ENCODE peak calls at places on chromosomes 2 and 18, in seven cellular contexts. L is CD4-positive, alpha-beta T cell; D is GM20000; C is adrenal gland; A is neural crest cell; Z is HFF-Myc; U is body of pancreas. V is an unnamed sample.

GRCh38 chr18:10119528-10119927 is 205.7 kb downstream of the VAPA start:
- DNase-seq in L (no peak), D (no peak), C (no peak), A (no peak), Z (no peak), U (no peak), V (no peak)

GRCh38 chr2:236862961-236863728 is 222.5 kb upstream of the COPS8 start:
- DNase-seq in L (no peak), D (peak), C (peak), A (no peak), Z (peak), U (no peak), V (no peak)

GRCh38 chr2:16832910-16833309 is 167.3 kb upstream of the CYRIA start:
- DNase-seq in L (no peak), D (no peak), C (no peak), A (no peak), Z (no peak), U (no peak), V (no peak)

GRCh38 chr2:53768233-53768542 is 584 bp downstream of the CHAC2 start:
- DNase-seq in L (no peak), D (no peak), C (no peak), A (no peak), Z (no peak), U (no peak), V (no peak)

GRCh38 chr2:40348038-40348437 is 103.9 kb downstream of the SLC8A1 start:
- DNase-seq in L (no peak), D (no peak), C (no peak), A (no peak), Z (no peak), U (no peak), V (no peak)

GRCh38 chr18:304887-305529 is 37.2 kb upstream of the THOC1 start:
- DNase-seq in L (no peak), D (no peak), C (no peak), A (no peak), Z (no peak), U (no peak), V (no peak)

GRCh38 chr2:158189526-158189925 is 87.8 kb downstream of the UPP2 start:
- DNase-seq in L (no peak), D (no peak), C (no peak), A (no peak), Z (no peak), U (no peak), V (no peak)

GRCh38 chr2:197599285-197599965 is 76.0 kb downstream of the RFTN2 start:
- DNase-seq in L (peak), D (peak), C (peak), A (no peak), Z (peak), U (no peak), V (no peak)

GRCh38 chr2:74567862-74568261 is 13.3 kb downstream of the DOK1 start:
- DNase-seq in L (no peak), D (no peak), C (no peak), A (no peak), Z (no peak), U (no peak), V (no peak)

GRCh38 chr2:76599732-76600368 is 889.1 kb upstream of the GCFC2 start:
- DNase-seq in L (no peak), D (peak), C (peak), A (peak), Z (peak), U (peak), V (peak)

GRCh38 chr18:76977108-76977621 is 154.8 kb downstream of the ZNF236 start:
- DNase-seq in L (no peak), D (no peak), C (no peak), A (no peak), Z (no peak), U (peak), V (no peak)

GRCh38 chr2:227862227-227862740 is 9.1 kb upstream of the DAW1 start:
- DNase-seq in L (no peak), D (peak), C (no peak), A (peak), Z (peak), U (no peak), V (peak)

GRCh38 chr2:238489896-238490295 is 63.2 kb downstream of the ASB1 start:
- DNase-seq in L (no peak), D (no peak), C (peak), A (no peak), Z (no peak), U (no peak), V (no peak)

GRCh38 chr2:234258562-234259141 is 208.2 kb downstream of the SPP2 start:
- DNase-seq in L (no peak), D (no peak), C (no peak), A (no peak), Z (no peak), U (no peak), V (no peak)

DNA sequence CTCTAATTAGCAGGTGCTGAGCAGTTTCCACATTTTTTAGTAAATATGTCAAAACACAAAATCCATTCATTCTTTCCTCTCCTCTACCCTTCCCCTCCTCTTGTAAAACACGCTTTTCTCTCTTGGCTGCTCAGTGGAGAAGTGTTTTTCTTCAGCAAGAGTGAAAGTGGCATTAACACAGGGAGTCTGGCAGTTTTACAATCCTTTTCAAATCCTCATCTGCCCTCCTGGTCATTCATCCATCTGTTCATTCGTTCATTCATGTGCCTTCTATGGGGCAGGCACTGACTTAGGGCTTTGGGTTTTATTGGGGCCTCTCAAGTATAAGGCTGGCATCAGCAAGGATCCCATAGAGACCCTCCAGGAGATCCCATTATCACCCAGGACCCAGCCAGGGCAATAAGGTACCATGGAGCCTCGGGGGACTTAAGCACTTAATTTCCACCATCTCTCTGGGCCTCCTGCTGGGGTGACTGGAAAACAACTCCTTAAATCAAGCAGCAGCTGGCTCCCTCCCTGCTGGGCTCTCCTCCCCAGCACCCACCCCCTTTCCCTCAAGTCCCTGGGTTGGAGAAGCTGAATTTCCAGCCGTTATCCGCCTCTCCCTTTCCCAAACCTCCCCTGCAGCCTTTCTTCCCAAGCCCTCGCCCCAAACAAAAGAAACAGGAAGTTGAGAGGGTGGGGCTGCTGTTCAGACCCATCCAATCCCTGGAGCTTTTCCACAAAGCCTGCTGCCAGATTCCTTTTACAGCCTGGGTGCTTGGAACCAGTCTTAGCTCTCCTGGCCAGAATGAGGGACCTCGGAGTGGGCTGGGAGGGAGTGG is 32.6 kb downstream of the MARCHF4 start:
- DNase-seq in L (no peak), D (no peak), C (no peak), A (peak), Z (peak), U (no peak), V (no peak)
- TF ChIP-seq CTCF in L (no peak), D (no peak), C (no peak), A (no peak), Z (no peak), U (no peak), V (peak)

GRCh38 chr18:67710639-67711038 is 194.1 kb upstream of the DSEL start:
- DNase-seq in L (no peak), D (no peak), C (no peak), A (no peak), Z (no peak), U (no peak), V (no peak)

GRCh38 chr18:67705748-67706147 is 189.2 kb upstream of the DSEL start:
- DNase-seq in L (no peak), D (no peak), C (no peak), A (no peak), Z (no peak), U (no peak), V (no peak)
- TF ChIP-seq CTCF in L (no peak), D (no peak), C (no peak), A (peak), Z (no peak), U (no peak), V (no peak)

DNA sequence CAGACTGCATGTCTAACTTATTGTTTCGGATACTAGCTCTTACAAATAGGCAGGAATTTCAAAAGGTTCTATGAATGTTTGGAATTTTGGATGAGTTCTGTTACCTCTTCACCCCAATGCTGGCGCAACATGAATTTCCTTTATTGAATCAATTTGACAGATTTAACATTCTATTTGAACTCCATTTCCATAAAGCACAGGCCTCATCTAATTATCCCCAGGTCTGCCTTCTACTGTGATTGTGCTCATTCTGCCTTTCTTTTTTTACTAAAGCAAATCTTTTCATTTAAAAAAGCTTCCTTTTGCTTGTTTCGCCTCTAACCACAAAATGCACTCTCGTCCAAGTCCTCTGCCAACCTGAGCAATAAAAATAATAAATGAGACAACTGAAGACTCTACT is 922.9 kb upstream of the FSHR start:
- DNase-seq in L (no peak), D (no peak), C (no peak), A (no peak), Z (no peak), U (no peak), V (no peak)
- TF ChIP-seq CTCF in L (no peak), D (no peak), C (no peak), A (no peak), Z (no peak), U (no peak), V (no peak)

DNA sequence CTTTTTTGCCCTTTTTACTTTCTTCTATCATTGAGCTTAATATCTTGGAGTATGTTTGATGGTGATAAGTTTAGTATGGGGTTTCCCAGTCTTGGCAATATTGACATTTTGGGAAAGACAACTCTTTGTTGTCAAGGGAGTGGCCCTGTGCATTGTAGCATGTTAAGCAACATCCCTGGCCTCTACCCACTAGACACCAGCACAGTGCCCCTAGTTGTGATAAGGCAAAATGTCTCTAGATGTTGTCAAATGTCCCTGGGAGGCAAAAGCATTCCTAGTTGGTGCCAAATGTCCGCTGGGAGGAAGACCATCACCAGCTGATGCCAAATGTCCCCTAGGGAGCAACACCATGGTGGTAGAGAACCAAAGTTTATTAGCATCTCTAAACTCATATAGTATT is 28.2 kb downstream of the GULP1 start:
- DNase-seq in L (no peak), D (no peak), C (no peak), A (no peak), Z (no peak), U (no peak), V (no peak)
- TF ChIP-seq CTCF in L (no peak), D (no peak), C (no peak), A (peak), Z (peak), U (no peak), V (no peak)

GRCh38 chr2:22904126-22904684 is 480.8 kb upstream of the KLHL29 start:
- DNase-seq in L (no peak), D (peak), C (no peak), A (peak), Z (no peak), U (peak), V (no peak)
- TF ChIP-seq CTCF in L (no peak), D (peak), C (no peak), A (peak), Z (peak), U (peak), V (peak)

GRCh38 chr2:241139531-241140444 is 9.5 kb downstream of the PASK start:
- DNase-seq in L (no peak), D (no peak), C (no peak), A (no peak), Z (no peak), U (no peak), V (no peak)
- TF ChIP-seq CTCF in L (no peak), D (no peak), C (no peak), A (no peak), Z (no peak), U (no peak), V (no peak)

GRCh38 chr2:36335597-36335996 is 20.0 kb upstream of the CRIM1 start:
- DNase-seq in L (no peak), D (no peak), C (no peak), A (no peak), Z (no peak), U (no peak), V (no peak)

GRCh38 chr2:36330456-36331395 is 24.9 kb upstream of the CRIM1 start:
- DNase-seq in L (no peak), D (no peak), C (no peak), A (no peak), Z (no peak), U (no peak), V (no peak)

GRCh38 chr2:36336321-36336720 is 19.3 kb upstream of the CRIM1 start:
- DNase-seq in L (no peak), D (no peak), C (no peak), A (no peak), Z (no peak), U (no peak), V (no peak)

GRCh38 chr2:36329746-36330145 is 25.8 kb upstream of the CRIM1 start:
- DNase-seq in L (no peak), D (no peak), C (no peak), A (no peak), Z (no peak), U (no peak), V (peak)

GRCh38 chr2:36333350-36334012 is 22.1 kb upstream of the CRIM1 start:
- DNase-seq in L (no peak), D (no peak), C (no peak), A (no peak), Z (no peak), U (no peak), V (no peak)
- TF ChIP-seq CTCF in L (peak), D (no peak), C (no peak), A (no peak), Z (no peak), U (no peak), V (no peak)

GRCh38 chr2:70646429-70646828 is 92.8 kb upstream of the TGFA start:
- DNase-seq in L (no peak), D (no peak), C (no peak), A (no peak), Z (no peak), U (no peak), V (no peak)

GRCh38 chr2:70651727-70652126 is 98.1 kb upstream of the TGFA start:
- DNase-seq in L (no peak), D (no peak), C (no peak), A (no peak), Z (no peak), U (no peak), V (no peak)

GRCh38 chr2:70645733-70646420 is 92.3 kb upstream of the TGFA start:
- DNase-seq in L (no peak), D (no peak), C (no peak), A (no peak), Z (no peak), U (no peak), V (no peak)

GRCh38 chr2:70651014-70651413 is 97.4 kb upstream of the TGFA start:
- DNase-seq in L (no peak), D (no peak), C (no peak), A (no peak), Z (no peak), U (no peak), V (no peak)

GRCh38 chr2:70647873-70648481 is 94.4 kb upstream of the TGFA start:
- DNase-seq in L (peak), D (peak), C (peak), A (peak), Z (peak), U (peak), V (peak)
- TF ChIP-seq CTCF in L (peak), D (peak), C (peak), A (peak), Z (peak), U (peak), V (peak)

GRCh38 chr18:46675112-46675511 is 18.1 kb upstream of the LOXHD1 start:
- DNase-seq in L (no peak), D (no peak), C (no peak), A (no peak), Z (no peak), U (no peak), V (no peak)

GRCh38 chr18:46678785-46679404 is 21.9 kb upstream of the LOXHD1 start:
- DNase-seq in L (no peak), D (no peak), C (no peak), A (no peak), Z (no peak), U (no peak), V (no peak)

GRCh38 chr18:46679846-46680598 is 23.0 kb upstream of the LOXHD1 start:
- DNase-seq in L (no peak), D (no peak), C (no peak), A (no peak), Z (no peak), U (no peak), V (no peak)

GRCh38 chr18:46676162-46676830 is 19.3 kb upstream of the LOXHD1 start:
- DNase-seq in L (no peak), D (no peak), C (peak), A (no peak), Z (no peak), U (no peak), V (peak)

DNA sequence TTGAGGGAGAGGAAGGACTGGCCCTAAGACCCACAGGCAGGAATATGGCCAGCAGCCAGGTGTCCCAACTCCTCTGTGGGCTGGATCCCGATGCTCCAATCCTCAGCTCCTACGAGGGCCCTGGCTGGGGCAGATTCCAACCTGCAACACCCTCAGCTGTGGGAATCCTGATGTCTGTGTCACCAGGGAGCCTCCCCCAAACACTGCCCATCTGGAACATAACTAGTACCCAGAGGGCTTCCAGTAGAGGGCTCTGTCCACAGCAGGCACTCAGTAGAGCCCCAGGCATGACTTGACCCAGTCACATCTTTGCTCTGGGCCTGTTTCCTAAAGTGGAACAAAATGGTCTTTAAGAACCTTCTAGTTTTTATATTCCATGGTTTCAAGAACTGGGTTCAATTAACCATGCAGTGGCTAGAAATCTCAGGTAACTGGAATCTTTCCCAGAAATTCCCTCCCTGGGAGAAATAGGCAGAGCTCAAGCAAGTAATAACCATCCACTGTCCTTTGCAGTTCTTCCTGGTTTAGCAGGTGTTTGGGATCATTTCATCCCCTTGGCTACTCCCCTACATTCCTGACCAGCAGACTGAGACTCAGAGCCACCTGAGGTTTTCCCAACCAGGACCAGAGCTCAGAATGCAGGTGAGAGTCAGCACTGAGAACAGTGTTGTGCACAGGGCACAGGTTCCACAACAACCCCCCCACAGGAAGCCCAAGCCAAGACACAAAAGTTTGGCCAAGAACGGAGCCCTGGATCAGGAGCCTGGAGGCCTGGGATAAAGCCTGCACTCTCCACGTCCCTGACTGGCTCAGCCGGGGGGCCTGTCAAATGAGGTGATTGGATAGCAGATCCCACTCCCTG is 20.8 kb upstream of the LOXHD1 start:
- DNase-seq in L (no peak), D (peak), C (peak), A (no peak), Z (peak), U (no peak), V (no peak)
- TF ChIP-seq CTCF in L (no peak), D (no peak), C (peak), A (no peak), Z (peak), U (no peak), V (no peak)